ENCODE peak calls at places on chromosome 21, in four cellular contexts. F is Caco-2; H is AG04450; D is CD8-positive, alpha-beta T cell. K is an unnamed sample.

GRCh38 chr21:35925497-35925896 is 134.8 kb downstream of the SETD4 start:
- DNase-seq in F (no peak), H (no peak), D (no peak), K (no peak)

GRCh38 chr21:38626311-38626710 is 128.0 kb upstream of the ERG start:
- DNase-seq in F (no peak), H (no peak), D (no peak), K (no peak)

GRCh38 chr21:41142051-41142795 is 25.7 kb upstream of the BACE2 start:
- DNase-seq in F (peak), H (peak), D (no peak), K (no peak)

GRCh38 chr21:46475296-46475695 is 16.6 kb downstream of the DIP2A start:
- DNase-seq in F (no peak), H (no peak), D (no peak), K (no peak)

GRCh38 chr21:45289134-45289533 is 1.4 kb upstream of the POFUT2 start:
- DNase-seq in F (no peak), H (no peak), D (peak), K (no peak)

GRCh38 chr21:34536311-34536710 is 24.3 kb upstream of the KCNE1 start:
- DNase-seq in F (no peak), H (no peak), D (no peak), K (no peak)

GRCh38 chr21:45258476-45258875 is 29.2 kb downstream of the POFUT2 start:
- DNase-seq in F (peak), H (no peak), D (peak), K (no peak)

GRCh38 chr21:33944185-33944763 is 28.7 kb upstream of the ATP5PO start:
- DNase-seq in F (no peak), H (no peak), D (no peak), K (no peak)

GRCh38 chr21:35857082-35857481 is 203.2 kb downstream of the SETD4 start:
- DNase-seq in F (no peak), H (no peak), D (no peak), K (no peak)

GRCh38 chr21:38958940-38959685 is 153.4 kb downstream of the ETS2 start:
- DNase-seq in F (peak), H (no peak), D (no peak), K (no peak)

GRCh38 chr21:27269646-27270045 is 302.8 kb upstream of the ADAMTS5 start:
- DNase-seq in F (no peak), H (peak), D (no peak), K (no peak)

DNA sequence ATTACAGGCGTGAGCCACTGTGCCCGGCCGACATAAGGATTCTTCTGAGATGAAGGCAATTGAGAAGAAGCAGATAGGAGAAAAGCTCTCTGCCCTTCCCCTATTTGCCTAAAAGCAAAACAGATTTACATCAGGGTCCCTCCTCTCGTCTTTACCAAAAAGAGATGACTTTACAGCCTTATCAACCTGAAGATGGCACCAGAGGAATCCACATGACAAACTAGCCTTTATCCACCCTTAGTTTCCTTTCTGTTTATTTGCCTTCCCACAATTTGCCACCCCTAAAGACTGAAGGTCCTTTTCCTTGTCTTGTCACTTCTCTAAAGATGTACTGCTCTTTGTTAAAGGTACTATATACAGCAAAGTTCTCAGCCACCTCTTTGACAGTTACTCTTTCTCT is 70.7 kb upstream of the KRTAP19-8 start:
- DNase-seq in F (no peak), H (no peak), D (no peak), K (no peak)
- TF ChIP-seq CTCF in F (no peak), H (no peak), D (peak), K (peak)

DNA sequence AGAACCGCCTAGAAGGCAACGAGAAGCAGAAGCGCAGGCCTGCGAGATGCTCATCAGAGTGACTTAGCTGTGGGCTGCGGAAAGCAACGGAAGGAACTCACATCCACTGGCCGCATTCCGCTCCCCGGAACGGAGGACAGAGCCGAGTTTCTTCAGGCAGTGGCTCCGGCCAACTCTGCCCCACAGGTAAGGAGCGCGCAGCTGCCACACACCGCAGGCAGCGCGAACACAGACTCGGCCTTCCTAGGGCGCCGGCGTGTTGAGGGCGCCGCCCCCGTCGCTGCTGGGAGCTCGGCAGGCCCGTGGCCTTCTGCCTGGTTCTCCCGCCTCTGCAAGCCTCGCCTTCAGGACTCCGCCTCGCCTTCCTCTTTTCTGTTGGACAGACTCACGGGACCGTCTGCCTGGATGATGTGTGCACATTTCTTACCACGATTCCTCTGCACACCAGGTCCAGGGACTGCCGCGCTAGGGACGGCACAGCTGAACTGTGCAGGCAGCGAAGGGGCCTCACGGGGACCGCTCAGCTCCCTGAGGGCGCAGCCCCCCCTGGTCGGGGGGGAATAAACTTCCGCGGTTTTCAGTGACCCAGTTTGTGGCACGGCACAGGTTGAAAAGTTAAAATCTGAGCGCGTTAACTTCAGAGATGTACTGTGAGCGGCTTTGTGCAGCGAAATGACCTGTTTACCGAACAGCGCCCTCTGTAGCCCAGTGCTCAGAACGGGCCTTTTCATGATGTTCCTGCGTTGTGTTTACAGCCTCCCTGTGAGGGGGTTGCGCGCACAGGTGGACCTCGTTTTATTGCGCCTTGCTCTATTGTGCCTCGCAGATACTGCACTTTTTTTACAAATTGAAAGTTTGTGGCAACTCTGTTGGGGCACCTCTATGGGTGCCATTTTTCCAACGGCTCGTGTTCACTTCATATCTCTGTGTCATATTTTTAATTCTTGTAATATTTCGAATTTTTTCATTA is 15.8 kb downstream of the TCP10L start:
- DNase-seq in F (peak), H (peak), D (peak), K (peak)
- H3K4me3 ChIP-seq in F (peak), H (peak), D (peak), K (peak)

DNA sequence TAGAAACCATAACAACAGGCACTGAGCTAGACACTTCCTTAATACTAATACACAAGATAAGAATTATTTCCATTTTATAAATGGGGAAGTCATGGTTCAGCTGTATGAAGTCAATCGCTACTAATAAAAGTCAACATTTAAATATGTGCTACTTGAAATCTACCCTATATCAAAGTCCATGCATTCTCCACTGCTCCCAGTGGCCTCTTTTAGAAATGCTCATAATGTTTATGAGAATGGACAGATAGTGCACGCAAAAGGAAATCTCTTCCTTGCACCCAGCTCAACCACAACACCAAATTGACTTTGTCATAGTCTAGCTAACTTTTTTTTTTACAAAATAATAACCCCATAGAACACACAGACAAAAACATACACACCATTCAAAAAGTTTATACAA is 281.7 kb upstream of the CXADR start:
- DNase-seq in F (no peak), H (no peak), D (no peak), K (no peak)
- TF ChIP-seq CTCF in F (no peak), H (no peak), D (no peak), K (peak)

GRCh38 chr21:42156690-42157605 is 62.0 kb upstream of the ABCG1 start:
- DNase-seq in F (no peak), H (no peak), D (no peak), K (peak)
- H3K4me3 ChIP-seq in F (no peak), H (no peak), D (no peak), K (no peak)

K was measured in LNCaP clone FGC.